ENCODE peak calls at places on chromosomes 4 and X, in six cellular contexts. D is SK-N-SH, F is GM12878, P is H1, J is K562, L is HepG2. U is an unnamed sample.

GRCh38 chr4:35730414-35730813 is 513.9 kb downstream of the ARAP2 start:
- DNase-seq in D (no peak), F (no peak), P (no peak), J (no peak), L (peak; percentile 51), U (no peak)

GRCh38 chr4:45033676-45034410 is 307.5 kb upstream of the GNPDA2 start:
- DNase-seq in D (no peak), F (no peak), P (no peak), J (no peak), L (no peak), U (no peak)

GRCh38 chr4:40438384-40439026 is 103.4 kb downstream of the CHRNA9 start:
- DNase-seq in D (no peak), F (no peak), P (no peak), J (no peak), L (no peak), U (no peak)

GRCh38 chr4:1094336-1094690 is 19.1 kb downstream of the RNF212 start:
- DNase-seq in D (no peak), F (no peak), P (no peak), J (no peak), L (no peak), U (no peak)

GRCh38 chrX:18983711-18984380 is at the start of gene PHKA2:
- DNase-seq in D (peak; percentile 83), F (no peak), P (no peak), J (peak; percentile 70), L (peak; percentile 29), U (peak; percentile 44)

GRCh38 chr4:169987327-169988228 is 38.6 kb downstream of the MFAP3L start:
- DNase-seq in D (no peak), F (no peak), P (no peak), J (no peak), L (no peak), U (no peak)

GRCh38 chr4:87589531-87589930 is 18.8 kb upstream of the DSPP start:
- DNase-seq in D (no peak), F (no peak), P (no peak), J (no peak), L (no peak), U (no peak)

GRCh38 chr4:83217721-83218522 is 66.7 kb downstream of the COQ2 start:
- DNase-seq in D (no peak), F (peak; percentile 99), P (no peak), J (no peak), L (no peak), U (peak; percentile 87)

GRCh38 chrX:141176586-141177451 is at the start of gene LDOC1:
- DNase-seq in D (peak; percentile 92), F (no peak), P (peak; percentile 70), J (peak; percentile 60), L (no peak), U (no peak)

GRCh38 chr4:114226968-114227760 is 247.7 kb upstream of the ARSJ start:
- DNase-seq in D (no peak), F (no peak), P (no peak), J (no peak), L (no peak), U (no peak)

GRCh38 chrX:118510076-118510475 is 14.5 kb downstream of the DOCK11 start:
- DNase-seq in D (no peak), F (no peak), P (no peak), J (no peak), L (no peak), U (peak; percentile 53)

GRCh38 chr4:82358773-82359324 is 14.9 kb downstream of the HNRNPD start:
- DNase-seq in D (no peak), F (no peak), P (no peak), J (no peak), L (no peak), U (no peak)

GRCh38 chr4:78031457-78031856 is 25.7 kb upstream of the FRAS1 start:
- DNase-seq in D (no peak), F (no peak), P (no peak), J (no peak), L (no peak), U (no peak)

GRCh38 chrX:136920001-136920400 is 39.5 kb upstream of the RBMX start:
- DNase-seq in D (no peak), F (no peak), P (no peak), J (no peak), L (no peak), U (no peak)

GRCh38 chrX:101260435-101260834 is 30.7 kb downstream of the TAF7L start:
- DNase-seq in D (no peak), F (no peak), P (no peak), J (peak; percentile 45), L (peak; percentile 9), U (no peak)

GRCh38 chr4:184648220-184649025 is 824 bp downstream of the CASP3 start:
- DNase-seq in D (peak; percentile 62), F (no peak), P (no peak), J (no peak), L (peak; percentile 34), U (no peak)

GRCh38 chr4:31051565-31051964 is 331.4 kb downstream of the PCDH7 start:
- DNase-seq in D (no peak), F (no peak), P (no peak), J (no peak), L (no peak), U (no peak)

GRCh38 chrX:1400731-1401471 is 9.0 kb upstream of the SLC25A6 start:
- DNase-seq in D (no peak), F (no peak), P (peak; percentile 91), J (peak; percentile 22), L (peak; percentile 83), U (no peak)

GRCh38 chrX:101550362-101550761 is at the start of gene ARMCX1:
- DNase-seq in D (peak; percentile 74), F (no peak), P (peak; percentile 23), J (no peak), L (no peak), U (no peak)

GRCh38 chrX:29229802-29230201 is 642.6 kb downstream of the IL1RAPL1 start:
- DNase-seq in D (no peak), F (no peak), P (no peak), J (no peak), L (no peak), U (no peak)

GRCh38 chrX:130878350-130879341 is 24.4 kb downstream of the ENOX2 start:
- DNase-seq in D (no peak), F (no peak), P (no peak), J (no peak), L (no peak), U (peak; percentile 4)

GRCh38 chr4:138030375-138030774 is 211.8 kb downstream of the SLC7A11 start:
- DNase-seq in D (no peak), F (no peak), P (no peak), J (no peak), L (no peak), U (no peak)

GRCh38 chr4:6555519-6555918 is 19.5 kb upstream of the MAN2B2 start:
- DNase-seq in D (no peak), F (no peak), P (no peak), J (no peak), L (no peak), U (no peak)

GRCh38 chrX:46036508-46036907 is 508.7 kb downstream of the ZNF674 start:
- DNase-seq in D (no peak), F (no peak), P (no peak), J (no peak), L (no peak), U (no peak)

GRCh38 chrX:100979881-100980607 is 10.5 kb downstream of the ARL13A start:
- DNase-seq in D (no peak), F (no peak), P (no peak), J (no peak), L (peak; percentile 24), U (no peak)

GRCh38 chrX:65932173-65933084 is 107.5 kb downstream of the VSIG4 start:
- DNase-seq in D (peak; percentile 9), F (no peak), P (no peak), J (no peak), L (peak; percentile 1), U (no peak)

GRCh38 chrX:39268207-39268606 is 466.9 kb downstream of the MID1IP1 start:
- DNase-seq in D (no peak), F (no peak), P (no peak), J (no peak), L (no peak), U (no peak)

GRCh38 chrX:72620550-72621145 is 48.0 kb upstream of the HDAC8 start:
- DNase-seq in D (no peak), F (no peak), P (no peak), J (peak; percentile 23), L (peak; percentile 2), U (no peak)

GRCh38 chrX:72624194-72624593 is 51.6 kb upstream of the HDAC8 start:
- DNase-seq in D (no peak), F (no peak), P (no peak), J (no peak), L (no peak), U (no peak)

GRCh38 chrX:72621163-72621562 is 48.5 kb upstream of the HDAC8 start:
- DNase-seq in D (no peak), F (no peak), P (no peak), J (no peak), L (no peak), U (no peak)

GRCh38 chrX:72621619-72622485 is 49.2 kb upstream of the HDAC8 start:
- DNase-seq in D (no peak), F (peak; percentile 24), P (no peak), J (no peak), L (no peak), U (no peak)
- H3K27me3 ChIP-seq in D (no peaks in the 10 kb centered on the region), F (no peaks in the 10 kb centered on the region), P (no peaks in the 10 kb centered on the region), J (no peaks in the 10 kb centered on the region), L (no peaks in the 10 kb centered on the region), U (peaks cover 8% of the 10 kb centered on the region)

DNA sequence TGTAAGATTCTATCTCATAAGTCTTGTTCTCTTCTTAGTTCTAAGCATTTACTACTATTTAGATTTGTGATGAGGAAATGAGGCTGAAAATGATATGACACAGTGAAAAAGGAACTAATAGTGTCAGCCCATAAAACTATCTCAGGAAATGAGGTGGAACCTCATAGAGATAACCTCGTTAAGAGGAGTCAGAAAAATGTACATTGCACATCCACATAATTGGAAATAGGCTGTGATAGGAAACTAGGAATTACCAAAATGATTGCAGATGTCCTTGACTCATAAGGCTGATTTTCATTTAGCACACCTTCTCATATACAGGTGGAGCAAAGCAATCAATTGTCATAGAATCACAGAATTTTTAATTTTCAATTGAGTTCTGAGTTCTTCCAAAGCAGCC is 26.8 kb downstream of the ANXA10 start:
- DNase-seq in D (no peak), F (no peak), P (no peak), J (no peak), L (no peak), U (no peak)
- TF ChIP-seq GABPA in D (no peak), F (no peak), P (no peak), J (no peak), L (no peak), U (no peak)

DNA sequence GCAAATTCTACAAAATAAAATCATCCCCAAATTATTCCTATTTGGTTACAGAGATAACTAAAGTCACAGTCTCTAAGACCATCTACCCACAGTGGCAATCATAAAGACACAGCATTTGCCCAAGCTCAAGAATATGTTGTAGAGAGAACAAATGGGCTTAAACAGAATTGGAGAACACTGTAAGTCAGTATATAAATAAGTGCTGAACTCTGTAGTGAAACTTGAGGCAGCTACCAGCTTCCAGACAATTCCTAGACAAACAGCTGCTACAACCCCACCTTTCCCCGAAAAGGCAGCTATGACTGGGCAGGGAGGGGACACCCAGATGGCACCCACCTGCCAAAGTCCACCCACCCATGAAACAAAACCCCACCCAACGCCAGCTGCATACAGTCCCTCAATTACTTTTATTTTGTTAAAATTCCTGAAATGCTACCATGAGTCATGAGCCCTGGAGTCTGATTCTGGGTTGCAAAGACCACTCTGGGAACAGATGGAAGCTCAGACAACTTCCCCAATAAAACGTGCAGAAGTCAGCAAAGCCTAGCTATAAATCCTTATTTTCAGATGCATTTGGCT is 24.4 kb downstream of the RELL1 start:
- DNase-seq in D (no peak), F (no peak), P (no peak), J (no peak), L (no peak), U (no peak)
- TF ChIP-seq POLR2AphosphoS5 in D (no peak), F (no peak), P (no peak), J (no peak), L (no peak), U (no peak)

GRCh38 chr4:149755969-149756368 is 59.7 kb downstream of the IQCM start:
- DNase-seq in D (no peak), F (no peak), P (no peak), J (no peak), L (no peak), U (no peak)
- H3K27me3 ChIP-seq in D (no peaks in the 10 kb centered on the region), F (no peaks in the 10 kb centered on the region), P (no peaks in the 10 kb centered on the region), J (no peaks in the 10 kb centered on the region), L (no peaks in the 10 kb centered on the region), U (no peaks in the 10 kb centered on the region)